ENCODE peak calls at places on chromosome 1, in five cellular contexts. V is K562, Q is GM12878, S is H1, M is HepG2. H is an unnamed sample.

GRCh38 chr1:194705123-194705522 is 1518.7 kb upstream of the B3GALT2 start:
- DNase-seq in M (no peak), S (no peak), Q (no peak), V (no peak), H (no peak)

GRCh38 chr1:214552174-214552608 is 789 bp upstream of the PTPN14 start:
- DNase-seq in V (no peak), M (peak; percentile 11), S (peak; percentile 75), Q (no peak), H (peak; percentile 71)

GRCh38 chr1:22074803-22075202 is 22.3 kb downstream of the CDC42 start:
- DNase-seq in V (no peak), M (no peak), Q (no peak), S (no peak), H (no peak)

GRCh38 chr1:24481098-24481497 is 21.5 kb upstream of the RCAN3 start:
- DNase-seq in V (peak; percentile 48), Q (peak; percentile 40), M (no peak), S (no peak), H (no peak)

GRCh38 chr1:109762821-109763645 is 690 bp downstream of the EPS8L3 start:
- DNase-seq in Q (no peak), V (peak; percentile 54), S (no peak), M (no peak), H (no peak)

GRCh38 chr1:224784606-224785328 is 144.7 kb upstream of the DNAH14 start:
- DNase-seq in S (no peak), M (no peak), V (no peak), Q (no peak), H (no peak)

GRCh38 chr1:1782399-1783221 is 4.3 kb upstream of the NADK start:
- DNase-seq in S (no peak), M (peak; percentile 57), V (peak; percentile 72), Q (no peak), H (no peak)

GRCh38 chr1:109739738-109740614 is 862 bp downstream of the GSTM3 start:
- DNase-seq in V (peak; percentile 73), Q (no peak), S (no peak), M (peak; percentile 49), H (no peak)

GRCh38 chr1:186574951-186575747 is 105.1 kb downstream of the PTGS2 start:
- DNase-seq in M (no peak), S (no peak), V (no peak), Q (no peak), H (no peak)

GRCh38 chr1:145985502-145986439 is 10.6 kb downstream of the TXNIP start:
- DNase-seq in V (no peak), S (no peak), M (peak; percentile 56), Q (no peak), H (peak; percentile 33)

GRCh38 chr1:167065481-167065880 is 24.7 kb downstream of the GPA33 start:
- DNase-seq in S (no peak), Q (no peak), V (no peak), M (no peak), H (no peak)

DNA sequence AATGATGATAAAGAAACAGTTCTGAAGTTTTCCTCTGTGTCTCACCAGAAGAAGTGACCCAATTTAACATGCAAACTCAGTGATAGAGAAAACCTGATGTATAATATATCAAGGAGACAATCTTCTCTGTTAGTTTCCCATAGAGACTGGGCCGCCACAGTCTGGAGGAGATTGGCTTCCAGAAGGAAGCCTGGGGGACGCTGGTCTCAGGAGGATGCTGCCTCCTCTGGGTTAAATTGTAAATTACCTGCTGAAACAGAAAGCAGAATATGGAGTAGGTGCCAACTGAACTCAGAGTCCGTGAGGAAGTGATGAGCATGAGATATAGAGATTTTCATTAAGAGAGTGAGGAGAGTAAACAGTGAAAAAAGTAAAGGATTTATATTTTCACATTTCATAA is 15.8 kb downstream of the OR14I1 start:
- DNase-seq in M (no peak), S (no peak), V (no peak), Q (peak; percentile 43), H (no peak)
- TF ChIP-seq ZNF274 in M (no peak), S (no peak), V (no peak), Q (no peak), H (no peak)

DNA sequence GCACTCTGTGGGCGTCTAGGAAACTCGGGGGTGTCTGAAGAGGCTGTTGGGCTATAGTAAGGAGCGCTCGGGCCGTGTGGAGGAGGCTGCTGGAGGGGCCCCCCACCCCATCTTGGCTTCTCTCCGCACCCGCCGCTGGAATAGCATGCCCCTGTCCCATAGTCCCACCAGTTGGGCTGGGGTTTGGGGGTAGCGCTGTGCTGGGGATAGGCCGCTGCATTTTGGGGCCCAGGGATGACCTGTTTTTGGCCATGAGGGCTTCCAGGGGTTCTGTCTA is 511 bp downstream of the EFNA3 start:
- DNase-seq in S (no peak), Q (no peak), M (no peak), V (no peak), H (no peak)
- H3K4me2 ChIP-seq in S (peak overlapping the region; percentile 95), Q (peak overlapping the region; percentile 79), M (peak overlapping the region; percentile 90), V (peak overlapping the region; percentile 66), H (peak overlapping the region; percentile 99)

DNA sequence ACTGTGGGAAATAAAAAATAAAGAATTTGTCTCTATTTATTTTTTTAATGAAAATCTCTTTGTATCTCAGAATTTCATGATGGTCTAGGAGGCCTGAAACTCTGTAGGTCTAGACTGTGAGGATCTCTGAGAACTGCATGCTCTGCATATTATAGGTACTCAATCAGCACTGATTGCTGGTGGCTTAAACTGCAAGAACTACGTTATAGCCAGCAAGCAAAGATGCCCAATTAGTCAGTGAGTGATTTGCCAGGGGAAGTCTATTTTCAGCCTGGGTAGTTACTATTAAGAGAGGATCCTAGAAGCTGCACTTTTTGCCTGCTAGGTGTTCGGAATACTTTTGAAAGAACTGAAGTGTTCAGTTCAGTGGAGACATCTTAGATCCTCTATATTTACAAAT is 87.4 kb downstream of the GPR52 start:
- DNase-seq in M (no peak), V (no peak), S (no peak), Q (no peak), H (no peak)
- TF ChIP-seq ZNF274 in M (no peak), V (no peak), S (no peak), Q (no peak), H (no peak)

GRCh38 chr1:56506314-56506743 is 73.0 kb downstream of the PLPP3 start:
- DNase-seq in M (no peak), Q (no peak), V (no peak), S (no peak), H (no peak)
- H3K4me2 ChIP-seq in M (no peak overlapping the region), Q (no peak overlapping the region), V (peak overlapping the region; percentile 25), S (no peak overlapping the region), H (no peak overlapping the region)